ENCODE peak calls at places on chromosome 19, in six cellular contexts. One of them, this sample, is unnamed.

GRCh38 chr19:58154287-58154678 is 3.7 kb upstream of the ZNF329 start:
- DNase-seq in GOT3: no peak
- DNase-seq in stomach: peak
- DNase-seq in Calu3: peak
- DNase-seq in ecto neural progenitor cell: no peak
- DNase-seq in NCI-H1105: no peak
- DNase-seq in this sample: no peak

GRCh38 chr19:49591731-49592485 is 926 bp downstream of the PRR12 start:
- DNase-seq in ecto neural progenitor cell: peak
- DNase-seq in Calu3: peak
- DNase-seq in stomach: peak
- DNase-seq in GOT3: no peak
- DNase-seq in NCI-H1105: peak
- DNase-seq in this sample: peak

GRCh38 chr19:54430306-54431254 is 15.3 kb downstream of the TTYH1 start:
- DNase-seq in Calu3: peak
- DNase-seq in stomach: no peak
- DNase-seq in GOT3: no peak
- DNase-seq in ecto neural progenitor cell: peak
- DNase-seq in NCI-H1105: no peak
- DNase-seq in this sample: peak

GRCh38 chr19:52453324-52454094 is at the start of gene ZNF578:
- DNase-seq in Calu3: no peak
- DNase-seq in stomach: peak
- DNase-seq in NCI-H1105: no peak
- DNase-seq in GOT3: no peak
- DNase-seq in ecto neural progenitor cell: no peak
- DNase-seq in this sample: no peak

GRCh38 chr19:42512743-42513304 is 15.5 kb downstream of the CEACAM1 start:
- DNase-seq in Calu3: no peak
- DNase-seq in stomach: no peak
- DNase-seq in NCI-H1105: no peak
- DNase-seq in GOT3: no peak
- DNase-seq in ecto neural progenitor cell: no peak
- DNase-seq in this sample: no peak

GRCh38 chr19:33176670-33177416 is 17.3 kb upstream of the LRP3 start:
- DNase-seq in NCI-H1105: peak
- DNase-seq in ecto neural progenitor cell: peak
- DNase-seq in stomach: peak
- DNase-seq in Calu3: peak
- DNase-seq in GOT3: peak
- DNase-seq in this sample: peak

GRCh38 chr19:42081584-42082258 is 5.8 kb downstream of the ZNF574 start:
- DNase-seq in Calu3: peak
- DNase-seq in NCI-H1105: no peak
- DNase-seq in stomach: no peak
- DNase-seq in GOT3: no peak
- DNase-seq in ecto neural progenitor cell: no peak
- DNase-seq in this sample: peak

GRCh38 chr19:42450314-42450934 is 7.7 kb upstream of the CXCL17 start:
- DNase-seq in NCI-H1105: peak
- DNase-seq in stomach: peak
- DNase-seq in ecto neural progenitor cell: peak
- DNase-seq in GOT3: no peak
- DNase-seq in Calu3: peak
- DNase-seq in this sample: peak

GRCh38 chr19:28971011-28971410 is 241.9 kb downstream of the UQCRFS1 start:
- DNase-seq in ecto neural progenitor cell: no peak
- DNase-seq in Calu3: no peak
- DNase-seq in GOT3: no peak
- DNase-seq in stomach: no peak
- DNase-seq in NCI-H1105: no peak
- DNase-seq in this sample: no peak

GRCh38 chr19:6047741-6048231 is 62.5 kb downstream of the RFX2 start:
- DNase-seq in ecto neural progenitor cell: peak
- DNase-seq in NCI-H1105: no peak
- DNase-seq in stomach: no peak
- DNase-seq in GOT3: no peak
- DNase-seq in Calu3: peak
- DNase-seq in this sample: peak

GRCh38 chr19:45947926-45948325 is 25.7 kb downstream of the NOVA2 start:
- DNase-seq in stomach: no peak
- DNase-seq in ecto neural progenitor cell: no peak
- DNase-seq in NCI-H1105: no peak
- DNase-seq in Calu3: no peak
- DNase-seq in GOT3: no peak
- DNase-seq in this sample: no peak

GRCh38 chr19:4380254-4380727 is 20.1 kb downstream of the SH3GL1 start:
- DNase-seq in ecto neural progenitor cell: no peak
- DNase-seq in GOT3: no peak
- DNase-seq in Calu3: no peak
- DNase-seq in NCI-H1105: no peak
- DNase-seq in stomach: no peak
- DNase-seq in this sample: no peak

GRCh38 chr19:13727798-13728197 is 36.5 kb upstream of the MRI1 start:
- DNase-seq in NCI-H1105: no peak
- DNase-seq in Calu3: no peak
- DNase-seq in ecto neural progenitor cell: no peak
- DNase-seq in GOT3: no peak
- DNase-seq in stomach: no peak
- DNase-seq in this sample: no peak

GRCh38 chr19:56144396-56144795 is 3.3 kb downstream of the ZNF444 start:
- DNase-seq in NCI-H1105: no peak
- DNase-seq in ecto neural progenitor cell: no peak
- DNase-seq in GOT3: no peak
- DNase-seq in Calu3: no peak
- DNase-seq in stomach: no peak
- DNase-seq in this sample: no peak

GRCh38 chr19:47013041-47013517 is 6.6 kb upstream of the NPAS1 start:
- DNase-seq in GOT3: peak
- DNase-seq in ecto neural progenitor cell: peak
- DNase-seq in Calu3: peak
- DNase-seq in NCI-H1105: peak
- DNase-seq in stomach: peak
- DNase-seq in this sample: peak

GRCh38 chr19:29628661-29629385 is 22.7 kb downstream of the POP4 start:
- DNase-seq in ecto neural progenitor cell: no peak
- DNase-seq in NCI-H1105: no peak
- DNase-seq in stomach: no peak
- DNase-seq in GOT3: no peak
- DNase-seq in Calu3: no peak
- DNase-seq in this sample: no peak

GRCh38 chr19:511101-511841 is 4.0 kb downstream of the TPGS1 start:
- DNase-seq in Calu3: no peak
- DNase-seq in GOT3: no peak
- DNase-seq in NCI-H1105: peak
- DNase-seq in ecto neural progenitor cell: no peak
- DNase-seq in stomach: peak
- DNase-seq in this sample: peak

GRCh38 chr19:6278051-6278450 is 1.7 kb downstream of the MLLT1 start:
- DNase-seq in Calu3: no peak
- DNase-seq in GOT3: no peak
- DNase-seq in stomach: no peak
- DNase-seq in ecto neural progenitor cell: no peak
- DNase-seq in NCI-H1105: no peak
- DNase-seq in this sample: no peak

GRCh38 chr19:3375221-3376088 is 9.1 kb downstream of the NFIC start:
- DNase-seq in stomach: peak
- DNase-seq in Calu3: no peak
- DNase-seq in GOT3: no peak
- DNase-seq in ecto neural progenitor cell: no peak
- DNase-seq in NCI-H1105: no peak
- DNase-seq in this sample: no peak

GRCh38 chr19:31377736-31378135 is 28.5 kb upstream of the TSHZ3 start:
- DNase-seq in stomach: no peak
- DNase-seq in NCI-H1105: no peak
- DNase-seq in Calu3: no peak
- DNase-seq in GOT3: no peak
- DNase-seq in ecto neural progenitor cell: no peak
- DNase-seq in this sample: no peak

GRCh38 chr19:38020331-38020730 is 113.3 kb downstream of the SIPA1L3 start:
- DNase-seq in ecto neural progenitor cell: no peak
- DNase-seq in stomach: no peak
- DNase-seq in NCI-H1105: no peak
- DNase-seq in Calu3: no peak
- DNase-seq in GOT3: no peak
- DNase-seq in this sample: no peak

This sample was measured in SW480.